ENCODE peak calls at places on chromosomes 7 and 10, in four cellular contexts. One of them, this sample, is unnamed.

GRCh38 chr7:32586291-32587221 is 91.3 kb downstream of the AVL9 start:
- DNase-seq in HepG2: no peak
- DNase-seq in GM12878: no peak
- DNase-seq in K562: peak
- DNase-seq in this sample: no peak

GRCh38 chr7:20238754-20239324 is 21.7 kb upstream of the MACC1 start:
- DNase-seq in GM12878: peak
- DNase-seq in K562: peak
- DNase-seq in HepG2: no peak
- DNase-seq in this sample: no peak

GRCh38 chr7:67724955-67725354 is 728.3 kb downstream of the TYW1 start:
- DNase-seq in HepG2: no peak
- DNase-seq in GM12878: no peak
- DNase-seq in K562: no peak
- DNase-seq in this sample: no peak

GRCh38 chr7:16234493-16235151 is 186.7 kb downstream of the CRPPA start:
- DNase-seq in HepG2: no peak
- DNase-seq in K562: no peak
- DNase-seq in GM12878: no peak
- DNase-seq in this sample: no peak

GRCh38 chr10:6669269-6669859 is 89.3 kb upstream of the PRKCQ start:
- DNase-seq in K562: peak
- DNase-seq in GM12878: no peak
- DNase-seq in HepG2: peak
- DNase-seq in this sample: peak

GRCh38 chr7:97016392-97017196 is 8.0 kb downstream of the DLX5 start:
- DNase-seq in K562: no peak
- DNase-seq in HepG2: peak
- DNase-seq in GM12878: no peak
- DNase-seq in this sample: peak

GRCh38 chr7:142587578-142588191 is 161.6 kb upstream of the PRSS1 start:
- DNase-seq in K562: peak
- DNase-seq in HepG2: peak
- DNase-seq in GM12878: peak
- DNase-seq in this sample: peak

GRCh38 chr7:45938626-45939302 is 17.7 kb upstream of the IGFBP3 start:
- DNase-seq in K562: peak
- DNase-seq in HepG2: peak
- DNase-seq in GM12878: no peak
- DNase-seq in this sample: no peak

GRCh38 chr10:107264742-107265141 is 100.2 kb upstream of the SORCS1 start:
- DNase-seq in GM12878: no peak
- DNase-seq in HepG2: no peak
- DNase-seq in K562: peak
- DNase-seq in this sample: peak

GRCh38 chr7:99248391-99249067 is 24.1 kb upstream of the MYH16 start:
- DNase-seq in GM12878: no peak
- DNase-seq in HepG2: no peak
- DNase-seq in K562: no peak
- DNase-seq in this sample: no peak

GRCh38 chr7:73521636-73522080 is 435 bp downstream of the BAZ1B start:
- DNase-seq in K562: peak
- DNase-seq in HepG2: peak
- DNase-seq in GM12878: no peak
- DNase-seq in this sample: peak

GRCh38 chr10:129593953-129594352 is 126.9 kb downstream of the MGMT start:
- DNase-seq in GM12878: no peak
- DNase-seq in K562: no peak
- DNase-seq in HepG2: no peak
- DNase-seq in this sample: no peak

GRCh38 chr7:24123061-24123460 is 160.9 kb upstream of the NPY start:
- DNase-seq in K562: no peak
- DNase-seq in HepG2: no peak
- DNase-seq in GM12878: no peak
- DNase-seq in this sample: no peak

GRCh38 chr10:102452672-102453340 is 1.5 kb upstream of the C10orf95 start:
- DNase-seq in K562: no peak
- DNase-seq in GM12878: no peak
- DNase-seq in HepG2: no peak
- DNase-seq in this sample: no peak

GRCh38 chr10:110414563-110415309 is 83.0 kb upstream of the DUSP5 start:
- DNase-seq in K562: no peak
- DNase-seq in HepG2: peak
- DNase-seq in GM12878: peak
- DNase-seq in this sample: no peak

GRCh38 chr7:4667776-4668509 is 14.2 kb upstream of the FOXK1 start:
- DNase-seq in GM12878: no peak
- DNase-seq in HepG2: no peak
- DNase-seq in K562: no peak
- DNase-seq in this sample: no peak

GRCh38 chr10:114856544-114857287 is 35.1 kb downstream of the FHIP2A start:
- DNase-seq in K562: no peak
- DNase-seq in HepG2: no peak
- DNase-seq in GM12878: no peak
- DNase-seq in this sample: no peak

GRCh38 chr10:100185364-100186252 is at the start of gene ERLIN1:
- DNase-seq in HepG2: peak
- DNase-seq in K562: peak
- DNase-seq in GM12878: peak
- DNase-seq in this sample: peak

GRCh38 chr10:100186253-100186780 is 488 bp upstream of the ERLIN1 start:
- DNase-seq in GM12878: peak
- DNase-seq in HepG2: no peak
- DNase-seq in K562: peak
- DNase-seq in this sample: peak

GRCh38 chr10:100183482-100183881 is 2.3 kb downstream of the ERLIN1 start:
- DNase-seq in GM12878: no peak
- DNase-seq in K562: no peak
- DNase-seq in HepG2: peak
- DNase-seq in this sample: no peak

GRCh38 chr10:100182908-100183307 is 2.9 kb downstream of the ERLIN1 start:
- DNase-seq in HepG2: no peak
- DNase-seq in K562: no peak
- DNase-seq in GM12878: no peak
- DNase-seq in this sample: no peak

DNA sequence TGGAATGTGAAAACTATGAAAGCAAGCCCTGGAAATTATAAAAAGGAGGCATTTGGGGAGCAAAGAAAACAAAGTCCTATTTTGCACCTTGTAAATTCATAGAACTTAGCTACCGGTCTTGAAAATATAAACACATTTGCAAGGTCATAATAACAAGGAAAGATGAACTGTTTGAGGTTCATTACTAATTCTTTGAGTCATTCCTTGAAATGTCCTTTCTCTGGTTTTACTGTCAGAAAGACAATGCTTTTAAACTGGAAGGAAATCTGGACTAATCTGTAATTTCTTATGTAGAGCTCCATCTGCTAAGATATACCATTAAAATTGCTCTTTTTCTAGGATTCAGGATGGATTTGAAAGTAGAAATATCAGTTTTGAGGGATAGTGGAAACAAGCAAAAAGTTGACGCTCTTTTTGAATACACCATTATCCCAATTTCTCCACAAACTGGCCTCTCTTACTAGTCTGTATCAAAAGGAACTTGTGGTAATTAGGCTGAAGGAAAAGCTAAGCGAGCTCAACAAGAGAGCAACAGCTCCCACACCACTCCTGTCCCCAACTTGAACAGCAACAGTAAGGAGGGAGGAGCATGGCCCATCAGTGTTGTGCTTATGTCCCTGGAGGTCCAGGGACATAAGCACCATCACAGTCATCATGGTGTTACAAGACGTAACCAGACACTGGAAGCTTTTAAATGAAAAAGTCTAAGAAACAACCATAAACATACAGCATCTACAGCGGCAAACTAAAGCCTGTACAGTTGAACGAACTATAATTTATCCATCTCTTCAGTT is 1.2 kb downstream of the ERLIN1 start:
- DNase-seq in K562: peak
- DNase-seq in HepG2: peak
- DNase-seq in GM12878: no peak
- DNase-seq in this sample: peak
- TF ChIP-seq SP1 in K562: no peak
- TF ChIP-seq SP1 in HepG2: no peak
- TF ChIP-seq SP1 in GM12878: no peak
- TF ChIP-seq SP1 in this sample: no peak

GRCh38 chr10:120011359-120012132 is 119.0 kb downstream of the SEC23IP start:
- DNase-seq in K562: no peak
- DNase-seq in GM12878: no peak
- DNase-seq in HepG2: no peak
- DNase-seq in this sample: no peak

DNA sequence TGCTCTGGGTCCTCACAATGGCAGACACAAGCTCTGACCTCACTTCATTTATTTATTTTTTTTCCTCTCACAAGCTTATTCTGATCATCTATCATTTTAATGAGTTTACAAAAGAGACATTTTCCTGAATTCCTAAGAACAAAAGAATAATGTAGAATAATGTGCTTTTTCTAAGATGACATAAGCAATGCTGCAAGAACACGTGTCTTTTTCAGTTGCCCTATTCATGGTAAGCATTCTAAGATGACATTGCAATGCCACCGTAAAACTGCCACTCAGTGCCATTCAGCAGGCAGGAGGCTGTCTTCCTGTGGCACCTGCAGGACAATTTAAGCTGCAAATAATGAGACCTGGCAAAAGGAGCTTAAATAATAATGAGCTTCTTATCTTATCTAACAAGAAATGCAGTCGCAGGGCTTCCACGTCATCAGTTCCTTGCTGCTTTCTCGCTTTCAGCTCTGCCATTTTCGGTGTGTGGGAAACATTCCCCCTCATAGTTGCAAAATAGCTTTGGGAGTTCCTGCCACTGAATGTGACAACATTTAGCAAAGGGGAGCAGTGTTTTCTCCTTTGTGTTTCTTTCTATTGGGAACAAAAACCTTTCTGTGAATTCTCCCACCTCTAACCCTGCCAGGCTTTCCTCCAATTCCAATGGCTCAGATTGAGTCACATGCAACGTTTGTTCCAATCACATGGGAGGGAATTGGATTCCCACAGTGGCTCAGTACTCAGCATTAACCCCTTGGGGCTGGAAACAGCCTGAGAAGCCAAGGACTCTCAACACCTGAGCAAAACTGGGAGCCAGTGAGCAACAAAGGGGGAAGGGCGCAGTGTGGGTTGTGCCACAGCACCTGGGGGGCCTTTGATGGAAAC is 113.1 kb downstream of the SEC23IP start:
- DNase-seq in GM12878: no peak
- DNase-seq in HepG2: no peak
- DNase-seq in K562: peak
- DNase-seq in this sample: no peak
- TF ChIP-seq TARDBP in GM12878: no peak
- TF ChIP-seq TARDBP in HepG2: no peak
- TF ChIP-seq TARDBP in K562: no peak
- TF ChIP-seq TARDBP in this sample: no peak

GRCh38 chr10:78470267-78471103 is 436.8 kb downstream of the RPS24 start:
- DNase-seq in GM12878: no peak
- DNase-seq in K562: no peak
- DNase-seq in HepG2: peak
- DNase-seq in this sample: no peak
- TF ChIP-seq BHLHE40 in GM12878: no peak
- TF ChIP-seq BHLHE40 in K562: no peak
- TF ChIP-seq BHLHE40 in HepG2: no peak
- TF ChIP-seq BHLHE40 in this sample: no peak

GRCh38 chr10:3127921-3128320 is 44.7 kb downstream of the PITRM1 start:
- DNase-seq in HepG2: no peak
- DNase-seq in GM12878: no peak
- DNase-seq in K562: no peak
- DNase-seq in this sample: no peak
- TF ChIP-seq SP1 in HepG2: no peak
- TF ChIP-seq SP1 in GM12878: no peak
- TF ChIP-seq SP1 in K562: no peak
- TF ChIP-seq SP1 in this sample: no peak